ENCODE peak calls at places on chromosomes 6 and 20, in seven cellular contexts. G is GM23338, H is heart left ventricle, B is left ventricle myocardium inferior, P is IMR-90, A is endodermal cell, C is mammary epithelial cell. L is an unnamed sample. For H3K4me1, the result is how much of the 10 kb centered on the place peaks cover.

GRCh38 chr6:137233561-137234504 is 14.6 kb upstream of the IFNGR1 start:
- DNase-seq in C (peak), G (no peak), B (no peak), H (peak), A (no peak), P (peak), L (no peak)

GRCh38 chr6:72826744-72827438 is 205.0 kb downstream of the KCNQ5 start:
- DNase-seq in C (peak), G (no peak), P (peak), B (no peak), H (no peak), A (no peak), L (no peak)

GRCh38 chr6:20991910-20992309 is 457.7 kb downstream of the CDKAL1 start:
- DNase-seq in P (no peak), C (no peak), G (no peak), A (no peak), H (no peak), B (no peak), L (no peak)

GRCh38 chr20:58313366-58313765 is 3.9 kb downstream of the RAB22A start:
- DNase-seq in C (no peak), B (no peak), P (no peak), G (no peak), H (no peak), A (no peak), L (no peak)

GRCh38 chr6:110731196-110731595 is 84.1 kb downstream of the CDK19 start:
- DNase-seq in C (no peak), P (no peak), G (no peak), H (no peak), B (no peak), A (no peak), L (no peak)

GRCh38 chr6:150334790-150335783 is 33.7 kb upstream of the IYD start:
- DNase-seq in G (peak), A (peak), C (peak), B (no peak), P (peak), H (no peak), L (peak)

GRCh38 chr6:67237276-67237675 is 1397.8 kb upstream of the ADGRB3 start:
- DNase-seq in C (no peak), H (no peak), G (no peak), A (no peak), B (no peak), P (no peak), L (no peak)

GRCh38 chr20:10524034-10524476 is 89.0 kb downstream of the SLX4IP start:
- DNase-seq in B (peak), G (peak), P (peak), H (peak), A (peak), C (no peak), L (peak)

GRCh38 chr6:54335871-54336270 is 27.6 kb downstream of the TINAG start:
- DNase-seq in A (no peak), C (peak), G (peak), H (no peak), P (peak), B (no peak), L (peak)

GRCh38 chr20:35952480-35953410 is 1.6 kb downstream of the SCAND1 start:
- DNase-seq in C (no peak), A (no peak), B (no peak), H (no peak), P (peak), G (peak), L (no peak)

GRCh38 chr6:151389640-151390275 is 1.6 kb downstream of the ZBTB2 start:
- DNase-seq in C (peak), A (no peak), H (peak), B (peak), G (peak), P (peak), L (no peak)

GRCh38 chr6:27296106-27296783 is 15.8 kb downstream of the POM121L2 start:
- DNase-seq in A (peak), G (peak), C (peak), B (no peak), H (no peak), P (peak), L (no peak)

GRCh38 chr20:32440069-32440757 is 82.1 kb downstream of the ASXL1 start:
- DNase-seq in H (no peak), C (no peak), P (no peak), A (peak), G (no peak), B (no peak), L (no peak)

GRCh38 chr6:34610819-34611477 is 54.8 kb upstream of the SPDEF start:
- DNase-seq in B (no peak), G (no peak), C (peak), A (peak), H (no peak), P (peak), L (no peak)

GRCh38 chr6:14759976-14760672 is 485.7 kb upstream of the JARID2 start:
- DNase-seq in C (no peak), G (no peak), P (no peak), H (no peak), A (no peak), B (no peak), L (no peak)

GRCh38 chr6:28218312-28219248 is 6.5 kb upstream of the ZSCAN9 start:
- DNase-seq in H (peak), P (peak), B (peak), G (peak), C (peak), A (peak), L (no peak)

GRCh38 chr6:13710552-13711383 is 867 bp downstream of the RANBP9 start:
- DNase-seq in G (peak), C (peak), P (no peak), B (peak), H (peak), A (peak), L (no peak)

GRCh38 chr6:15948930-15949900 is 179.7 kb upstream of the MYLIP start:
- DNase-seq in B (no peak), P (no peak), H (no peak), A (peak), G (peak), C (peak), L (peak)

GRCh38 chr20:16124911-16125776 is 448.1 kb downstream of the KIF16B start:
- DNase-seq in C (no peak), P (no peak), A (no peak), H (no peak), B (no peak), G (no peak), L (no peak)

GRCh38 chr6:31572041-31572911 is at the start of gene LTA:
- DNase-seq in G (no peak), B (no peak), A (no peak), H (no peak), P (no peak), C (no peak), L (no peak)

GRCh38 chr20:62820208-62820961 is 3.5 kb downstream of the COL9A3 start:
- DNase-seq in H (no peak), P (no peak), C (no peak), B (no peak), A (no peak), G (no peak), L (no peak)

GRCh38 chr6:26131618-26132017 is 44.4 kb downstream of the HFE start:
- DNase-seq in G (no peak), B (no peak), C (no peak), H (no peak), P (no peak), A (no peak), L (no peak)

GRCh38 chr20:57102160-57102559 is 164.3 kb downstream of the BMP7 start:
- DNase-seq in H (no peak), B (no peak), G (no peak), A (no peak), C (no peak), P (no peak), L (no peak)

GRCh38 chr6:1004885-1005635 is 306.8 kb upstream of the FOXQ1 start:
- DNase-seq in B (no peak), H (no peak), C (peak), P (no peak), G (no peak), A (no peak), L (no peak)

GRCh38 chr6:159455700-159456274 is 237.3 kb downstream of the SOD2 start:
- DNase-seq in C (no peak), B (no peak), A (no peak), G (no peak), H (no peak), P (no peak), L (no peak)

GRCh38 chr6:14932485-14933178 is 313.2 kb upstream of the JARID2 start:
- DNase-seq in H (no peak), A (no peak), P (no peak), C (no peak), G (no peak), B (no peak), L (no peak)

GRCh38 chr20:20552076-20552475 is 160.4 kb downstream of the RALGAPA2 start:
- DNase-seq in C (no peak), P (no peak), A (no peak), B (no peak), G (no peak), H (no peak), L (no peak)

GRCh38 chr20:33475381-33476160 is 14.3 kb upstream of the CBFA2T2 start:
- DNase-seq in B (no peak), H (no peak), G (peak), A (peak), P (no peak), C (no peak), L (no peak)

GRCh38 chr20:39661833-39662232 is 699.7 kb downstream of the DHX35 start:
- DNase-seq in B (no peak), G (no peak), P (no peak), A (no peak), C (peak), H (no peak), L (no peak)

GRCh38 chr6:130240232-130240631 is 17.5 kb upstream of the SAMD3 start:
- DNase-seq in G (no peak), H (no peak), B (no peak), A (no peak), C (peak), P (peak), L (no peak)

GRCh38 chr6:33073431-33073871 is at the start of gene HLA-DPA1:
- DNase-seq in B (no peak), H (no peak), G (peak), P (peak), A (peak), C (peak), L (no peak)

GRCh38 chr20:44650777-44651493 is 564 bp downstream of the ADA start:
- DNase-seq in A (no peak), C (no peak), H (peak), B (peak), G (peak), P (no peak), L (no peak)

GRCh38 chr6:43773050-43773956 is 3.3 kb downstream of the VEGFA start:
- DNase-seq in P (peak), H (peak), C (peak), G (peak), B (peak), A (peak), L (no peak)

GRCh38 chr6:40733770-40734396 is 146.7 kb upstream of the LRFN2 start:
- DNase-seq in P (no peak), H (no peak), A (no peak), B (no peak), C (no peak), G (no peak), L (no peak)

GRCh38 chr6:117484052-117484646 is 1.7 kb downstream of the DCBLD1 start:
- DNase-seq in B (no peak), P (no peak), A (no peak), H (no peak), G (no peak), C (no peak), L (no peak)

GRCh38 chr20:30485331-30486102 is 771.9 kb upstream of the DEFB115 start:
- DNase-seq in B (no peak), P (no peak), H (no peak), A (peak), G (no peak), C (no peak), L (no peak)

GRCh38 chr20:41095110-41095969 is 42.0 kb upstream of the PLCG1 start:
- DNase-seq in A (peak), P (peak), G (peak), B (peak), C (no peak), H (peak), L (peak)

GRCh38 chr20:43749734-43750294 is 23.0 kb upstream of the GTSF1L start:
- DNase-seq in H (peak), P (peak), A (peak), B (peak), G (peak), C (peak), L (peak)

GRCh38 chr6:135675862-135676261 is 175.6 kb upstream of the PDE7B start:
- DNase-seq in P (peak), A (peak), C (peak), B (no peak), H (no peak), G (peak), L (peak)

GRCh38 chr20:37904008-37904675 is 1.2 kb downstream of the VSTM2L start:
- DNase-seq in A (no peak), H (no peak), C (no peak), G (no peak), B (no peak), P (no peak), L (no peak)

GRCh38 chr6:38353310-38354032 is 286.3 kb downstream of the BTBD9 start:
- DNase-seq in P (no peak), G (no peak), H (no peak), B (no peak), C (no peak), A (no peak), L (no peak)
- H3K4me1 ChIP-seq in P (under half), G (under half), H (under half), B (under half), C (under half), A (under half), L (under half)

GRCh38 chr6:114138577-114139248 is 167.8 kb upstream of the HDAC2 start:
- DNase-seq in G (no peak), C (no peak), B (no peak), H (no peak), P (no peak), A (no peak), L (no peak)

GRCh38 chr6:114140416-114140815 is 169.5 kb upstream of the HDAC2 start:
- DNase-seq in B (no peak), G (no peak), P (peak), A (no peak), H (no peak), C (no peak), L (no peak)

GRCh38 chr6:114144887-114145851 is 174.2 kb upstream of the HDAC2 start:
- DNase-seq in P (no peak), G (peak), B (no peak), A (peak), C (no peak), H (no peak), L (peak)

DNA sequence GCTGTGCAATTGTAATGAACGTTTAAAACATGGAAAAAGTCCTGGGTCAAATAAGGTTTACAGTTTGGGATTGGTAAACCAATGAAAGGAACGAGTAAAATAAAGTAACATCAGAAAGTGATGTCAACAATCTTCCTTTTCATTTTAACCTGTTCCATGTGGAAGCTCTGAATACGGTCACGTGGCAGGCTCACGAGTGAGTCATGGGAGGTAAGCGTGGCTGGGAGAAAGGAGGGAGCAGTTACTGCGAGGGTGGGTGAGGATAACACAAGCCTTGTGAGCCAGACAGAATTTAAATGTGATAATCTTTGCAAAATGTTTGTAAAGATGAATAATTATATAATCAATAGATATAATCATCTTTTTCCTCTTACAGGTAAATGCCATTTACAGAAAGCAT is 171.3 kb upstream of the HDAC2 start:
- DNase-seq in A (no peak), B (no peak), C (no peak), P (no peak), H (no peak), G (no peak), L (no peak)
- H3K4me1 ChIP-seq in A (under half), B (under half), C (under half), P (under half), H (under half), G (under half), L (under half)

DNA sequence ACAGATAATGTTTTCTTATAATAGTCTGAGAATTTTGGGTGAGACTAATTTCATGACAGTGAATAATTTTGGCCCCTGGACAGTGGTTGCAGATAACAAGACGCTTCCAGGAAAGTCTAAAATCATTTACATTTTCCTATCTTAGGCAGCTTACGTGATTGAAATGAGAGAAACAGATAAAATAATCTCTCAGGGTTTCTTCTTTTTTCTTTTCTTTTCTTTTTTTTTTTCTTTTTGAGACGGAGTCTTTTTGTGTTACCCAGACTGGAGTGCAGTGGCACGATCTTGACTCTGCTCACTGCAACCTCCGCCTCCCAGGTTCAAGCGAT is 4.2 kb upstream of the SERPINB1 start:
- DNase-seq in P (no peak), H (no peak), A (no peak), G (no peak), C (no peak), B (no peak), L (no peak)
- H3K4me1 ChIP-seq in P (under half), H (under half), A (under half), G (under half), C (under half), B (under half), L (under half)

GRCh38 chr6:125810435-125810834 is 19.7 kb downstream of the NCOA7 start:
- DNase-seq in G (no peak), P (no peak), H (no peak), B (no peak), C (no peak), A (no peak), L (no peak)
- H3K4me1 ChIP-seq in G (under half), P (under half), H (under half), B (under half), C (under half), A (under half), L (under half)

L was measured in NT2/D1.